ENCODE peak calls at places on chromosomes 2 and 18, in eight cellular contexts. X, O, D, H, B, M, N and C are unnamed samples.

GRCh38 chr18:79798346-79798998 is 734 bp downstream of the KCNG2 start:
- DNase-seq in D (no peak), N (no peak), O (no peak), M (no peak), H (no peak), X (no peak), B (no peak), C (no peak)

GRCh38 chr2:205076405-205076804 is 531.1 kb downstream of the PARD3B start:
- DNase-seq in O (no peak), N (no peak), B (no peak), M (no peak), X (no peak), D (no peak), H (no peak), C (no peak)

GRCh38 chr2:120814352-120814751 is 78.7 kb downstream of the GLI2 start:
- DNase-seq in O (no peak), H (no peak), D (no peak), M (no peak), X (no peak), B (no peak), N (no peak), C (no peak)

GRCh38 chr2:231680992-231681852 is 27.1 kb upstream of the PTMA start:
- DNase-seq in D (peak), N (peak), M (peak), H (no peak), X (no peak), B (peak), O (peak), C (no peak)

GRCh38 chr2:234845602-234846588 is 105.9 kb upstream of the SH3BP4 start:
- DNase-seq in B (no peak), O (no peak), H (no peak), X (no peak), N (no peak), D (no peak), M (no peak), C (no peak)

GRCh38 chr2:219643788-219644398 is 16.5 kb downstream of the SLC4A3 start:
- DNase-seq in N (no peak), B (no peak), H (peak), O (no peak), X (no peak), M (no peak), D (no peak), C (no peak)

GRCh38 chr2:63648632-63649031 is 59.9 kb downstream of the MDH1 start:
- DNase-seq in H (no peak), D (no peak), O (no peak), N (no peak), X (no peak), B (no peak), M (no peak), C (no peak)

GRCh38 chr2:48204750-48205136 is 298.4 kb upstream of the FBXO11 start:
- DNase-seq in N (no peak), B (no peak), D (no peak), O (no peak), X (no peak), M (no peak), H (no peak), C (no peak)

GRCh38 chr2:176637497-176638166 is 368.4 kb downstream of the MTX2 start:
- DNase-seq in X (no peak), O (peak), H (no peak), B (no peak), D (peak), N (peak), M (peak), C (no peak)

GRCh38 chr2:240154606-240155005 is 14.1 kb upstream of the OTOS start:
- DNase-seq in D (no peak), X (no peak), B (no peak), N (no peak), H (no peak), O (no peak), M (no peak), C (no peak)

GRCh38 chr2:143611336-143611735 is 482.1 kb downstream of the ARHGAP15 start:
- DNase-seq in D (no peak), N (no peak), H (no peak), O (no peak), M (no peak), X (no peak), B (no peak), C (no peak)